ENCODE peak calls at places on chromosomes 13 and 19, in eight cellular contexts. M is colonic mucosa, K is mucosa of descending colon, Q is A549, S is heart right ventricle, T is Caco-2, Y is astrocyte, P is fibroblast of lung. Z is an unnamed sample.

GRCh38 chr13:95121516-95121915 is 179.7 kb downstream of the ABCC4 start:
- DNase-seq in P (no peak), M (no peak), Q (peak; percentile 43), K (no peak), S (no peak), Y (no peak), T (no peak), Z (no peak)

GRCh38 chr19:10352764-10353671 is 13.6 kb upstream of the ICAM3 start:
- DNase-seq in Q (no peak), T (peak; percentile 24), S (peak; percentile 87), Y (no peak), K (no peak), P (peak; percentile 49), M (peak; percentile 31), Z (no peak)

GRCh38 chr13:94534171-94534570 is 54.7 kb upstream of the DCT start:
- DNase-seq in Y (peak; percentile 55), M (no peak), K (no peak), Q (no peak), T (no peak), S (no peak), P (peak; percentile 11), Z (no peak)

GRCh38 chr13:76792680-76793334 is 93.4 kb downstream of the KCTD12 start:
- DNase-seq in S (no peak), T (no peak), K (peak; percentile 27), Q (no peak), Y (peak; percentile 57), M (peak; percentile 29), P (peak; percentile 52), Z (no peak)

GRCh38 chr13:42055500-42056085 is 7.1 kb downstream of the DGKH start:
- DNase-seq in Q (no peak), T (no peak), P (no peak), M (no peak), Y (no peak), S (no peak), K (no peak), Z (no peak)

GRCh38 chr19:58002384-58003152 is at the start of gene ZNF606:
- DNase-seq in Y (peak; percentile 78), K (peak; percentile 90), S (peak; percentile 89), T (peak; percentile 90), M (peak; percentile 88), P (peak; percentile 89), Q (peak; percentile 95), Z (peak; percentile 75)

GRCh38 chr13:109776575-109776974 is 9.8 kb downstream of the IRS2 start:
- DNase-seq in S (no peak), Q (no peak), Y (no peak), K (no peak), M (no peak), T (no peak), P (no peak), Z (no peak)

GRCh38 chr19:5913739-5914357 is at the start of gene CAPS:
- DNase-seq in Y (peak; percentile 44), Q (peak; percentile 50), P (peak; percentile 69), M (peak; percentile 76), S (peak; percentile 59), T (no peak), K (peak; percentile 76), Z (no peak)

GRCh38 chr19:32914879-32915278 is 45.3 kb upstream of the SLC7A9 start:
- DNase-seq in S (no peak), Y (no peak), M (no peak), Q (no peak), K (no peak), P (no peak), T (no peak), Z (no peak)

GRCh38 chr19:55041627-55042343 is 3.7 kb upstream of the GP6 start:
- DNase-seq in P (no peak), T (no peak), K (no peak), Y (no peak), Q (no peak), M (no peak), S (no peak), Z (no peak)

GRCh38 chr19:56159009-56159501 is 16.8 kb upstream of the GALP start:
- DNase-seq in P (no peak), K (no peak), S (no peak), Y (no peak), T (no peak), M (no peak), Q (no peak), Z (no peak)

GRCh38 chr13:88979465-88980180 is 1308.5 kb downstream of the SLITRK5 start:
- DNase-seq in T (no peak), M (no peak), P (peak; percentile 55), Q (no peak), S (no peak), K (no peak), Y (peak; percentile 0), Z (no peak)

GRCh38 chr19:11555246-11555645 is 3.8 kb downstream of the ELOF1 start:
- DNase-seq in P (no peak), Y (no peak), S (no peak), K (no peak), M (no peak), Q (no peak), T (no peak), Z (no peak)

GRCh38 chr13:71772376-71772775 is 94.6 kb downstream of the DACH1 start:
- DNase-seq in Y (no peak), Q (no peak), T (no peak), P (no peak), M (no peak), K (no peak), S (no peak), Z (no peak)

GRCh38 chr19:30029721-30030510 is 87.9 kb downstream of the URI1 start:
- DNase-seq in P (peak; percentile 4), T (no peak), Y (peak; percentile 86), K (no peak), Q (peak; percentile 54), M (no peak), S (no peak), Z (no peak)

GRCh38 chr19:50534478-50534877 is 20.8 kb upstream of the ASPDH start:
- DNase-seq in K (no peak), S (no peak), Y (no peak), P (no peak), Q (no peak), M (no peak), T (no peak), Z (no peak)

GRCh38 chr13:109724603-109725002 is 61.8 kb downstream of the IRS2 start:
- DNase-seq in P (no peak), M (no peak), T (no peak), Y (no peak), Q (no peak), S (no peak), K (no peak), Z (no peak)

DNA sequence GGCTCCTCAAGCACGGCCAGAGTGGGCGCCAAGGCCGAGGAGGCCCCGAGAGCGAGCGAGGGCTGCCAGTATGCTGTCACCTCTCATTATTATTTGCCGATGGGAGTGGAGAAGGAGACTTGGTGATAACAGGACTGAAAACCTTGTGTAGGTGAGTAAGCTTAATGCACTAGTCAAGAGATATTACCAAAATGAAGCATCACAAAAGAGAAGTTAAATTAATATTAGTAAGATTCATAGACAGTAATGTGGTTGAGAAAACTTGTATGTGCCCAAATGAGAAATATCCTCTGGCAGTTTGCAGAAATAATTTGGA is 204.5 kb upstream of the SLITRK1 start:
- DNase-seq in P (no peak), K (no peak), Q (no peak), S (no peak), T (no peak), M (no peak), Y (no peak), Z (no peak)
- H3K4me3 ChIP-seq in P (no peak overlapping the region), K (no peak overlapping the region), Q (no peak overlapping the region), S (no peak overlapping the region), T (no peak overlapping the region), M (no peak overlapping the region), Y (no peak overlapping the region), Z (no peak overlapping the region)

GRCh38 chr19:45786533-45786894 is 4.2 kb upstream of the DMPK start:
- DNase-seq in T (no peak), Q (no peak), S (no peak), Y (no peak), P (no peak), M (no peak), K (no peak), Z (no peak)

GRCh38 chr19:45785781-45786532 is 3.7 kb upstream of the DMPK start:
- DNase-seq in T (no peak), S (peak; percentile 24), P (no peak), Q (no peak), K (no peak), Y (no peak), M (no peak), Z (no peak)

GRCh38 chr19:45784096-45784495 is 1.8 kb upstream of the DMPK start:
- DNase-seq in Y (no peak), P (no peak), Q (no peak), T (no peak), M (no peak), S (no peak), K (no peak), Z (no peak)

GRCh38 chr19:45782820-45783785 is 813 bp upstream of the DMPK start:
- DNase-seq in M (no peak), Q (peak; percentile 58), P (peak; percentile 75), S (peak; percentile 82), Y (peak; percentile 52), K (no peak), T (no peak), Z (no peak)

GRCh38 chr19:45785097-45785496 is 2.8 kb upstream of the DMPK start:
- DNase-seq in Y (no peak), M (no peak), Q (no peak), K (no peak), T (no peak), P (no peak), S (no peak), Z (no peak)
- H3K4me1 ChIP-seq in Y (peaks cover 21% of the 10 kb centered on the region), M (no peaks in the 10 kb centered on the region), Q (peaks cover 44% of the 10 kb centered on the region), K (peaks cover 9% of the 10 kb centered on the region), T (peaks cover 11% of the 10 kb centered on the region), P (peaks cover 25% of the 10 kb centered on the region), S (peaks cover 70% of the 10 kb centered on the region), Z (no peaks in the 10 kb centered on the region)

GRCh38 chr19:3041302-3041701 is 12.2 kb upstream of the TLE2 start:
- DNase-seq in Q (no peak), S (no peak), K (no peak), M (no peak), P (no peak), Y (no peak), T (no peak), Z (no peak)
- H3K4me3 ChIP-seq in Q (no peak overlapping the region), S (no peak overlapping the region), K (no peak overlapping the region), M (no peak overlapping the region), P (no peak overlapping the region), Y (no peak overlapping the region), T (no peak overlapping the region), Z (no peak overlapping the region)

GRCh38 chr19:18735324-18735723 is 51.8 kb downstream of the CRTC1 start:
- DNase-seq in P (no peak), M (no peak), Y (no peak), K (no peak), T (no peak), S (no peak), Q (no peak), Z (no peak)

GRCh38 chr19:18737954-18738351 is 53.2 kb downstream of the COMP start:
- DNase-seq in P (no peak), Q (no peak), S (no peak), Y (no peak), T (peak; percentile 62), K (no peak), M (peak; percentile 60), Z (no peak)

GRCh38 chr19:18736415-18737336 is 53.2 kb downstream of the CRTC1 start:
- DNase-seq in T (no peak), Q (no peak), P (peak; percentile 5), M (peak; percentile 62), Y (no peak), K (peak; percentile 71), S (no peak), Z (no peak)

GRCh38 chr19:18737337-18737953 is 53.7 kb downstream of the COMP start:
- DNase-seq in T (no peak), K (no peak), P (no peak), Y (no peak), Q (no peak), S (no peak), M (no peak), Z (no peak)

GRCh38 chr19:18735752-18736151 is 52.3 kb downstream of the CRTC1 start:
- DNase-seq in T (no peak), Y (no peak), K (no peak), M (no peak), Q (no peak), S (no peak), P (no peak), Z (no peak)
- H3K4me1 ChIP-seq in T (peaks cover 64% of the 10 kb centered on the region), Y (peaks cover 12% of the 10 kb centered on the region), K (peaks cover 20% of the 10 kb centered on the region), M (peaks cover 10% of the 10 kb centered on the region), Q (peaks cover 9% of the 10 kb centered on the region), S (peaks cover 16% of the 10 kb centered on the region), P (peaks cover 8% of the 10 kb centered on the region), Z (no peaks in the 10 kb centered on the region)